ENCODE peak calls at places on chromosomes 4 and X, in five cellular contexts. One of them, this sample, is unnamed.

GRCh38 chr4:55238407-55238806 is 107.6 kb upstream of the SRD5A3 start:
- DNase-seq in CD8-positive, alpha-beta T cell: no peak
- DNase-seq in suprapubic skin: no peak
- DNase-seq in GM13977: no peak
- DNase-seq in neural crest cell: no peak
- DNase-seq in this sample: no peak

GRCh38 chr4:145734051-145734450 is 54.1 kb downstream of the C4orf51 start:
- DNase-seq in CD8-positive, alpha-beta T cell: no peak
- DNase-seq in suprapubic skin: no peak
- DNase-seq in GM13977: no peak
- DNase-seq in neural crest cell: no peak
- DNase-seq in this sample: no peak

GRCh38 chr4:90121961-90122748 is 5.0 kb upstream of the CCSER1 start:
- DNase-seq in CD8-positive, alpha-beta T cell: no peak
- DNase-seq in suprapubic skin: no peak
- DNase-seq in GM13977: no peak
- DNase-seq in neural crest cell: no peak
- DNase-seq in this sample: no peak

GRCh38 chr4:139950568-139950967 is 203.4 kb downstream of the MAML3 start:
- DNase-seq in CD8-positive, alpha-beta T cell: no peak
- DNase-seq in suprapubic skin: no peak
- DNase-seq in GM13977: peak; percentile 48
- DNase-seq in neural crest cell: no peak
- DNase-seq in this sample: no peak

GRCh38 chr4:169745291-169745690 is 12.5 kb downstream of the HPF1 start:
- DNase-seq in CD8-positive, alpha-beta T cell: no peak
- DNase-seq in suprapubic skin: no peak
- DNase-seq in GM13977: no peak
- DNase-seq in neural crest cell: no peak
- DNase-seq in this sample: no peak

GRCh38 chr4:54541426-54542118 is 116.2 kb upstream of the KIT start:
- DNase-seq in CD8-positive, alpha-beta T cell: no peak
- DNase-seq in suprapubic skin: no peak
- DNase-seq in GM13977: no peak
- DNase-seq in neural crest cell: no peak
- DNase-seq in this sample: no peak

GRCh38 chr4:72006576-72006975 is 25.2 kb upstream of the NPFFR2 start:
- DNase-seq in CD8-positive, alpha-beta T cell: no peak
- DNase-seq in suprapubic skin: no peak
- DNase-seq in GM13977: no peak
- DNase-seq in neural crest cell: no peak
- DNase-seq in this sample: no peak

GRCh38 chrX:155535866-155536265 is 76.9 kb downstream of the TMLHE start:
- DNase-seq in CD8-positive, alpha-beta T cell: no peak
- DNase-seq in suprapubic skin: no peak
- DNase-seq in GM13977: no peak
- DNase-seq in neural crest cell: no peak
- DNase-seq in this sample: no peak

GRCh38 chrX:72387247-72387646 is 81.5 kb upstream of the CITED1 start:
- DNase-seq in CD8-positive, alpha-beta T cell: no peak
- DNase-seq in suprapubic skin: no peak
- DNase-seq in GM13977: no peak
- DNase-seq in neural crest cell: no peak
- DNase-seq in this sample: no peak

GRCh38 chrX:11386001-11386523 is 92.8 kb downstream of the AMELX start:
- DNase-seq in CD8-positive, alpha-beta T cell: no peak
- DNase-seq in suprapubic skin: no peak
- DNase-seq in GM13977: no peak
- DNase-seq in neural crest cell: no peak
- DNase-seq in this sample: no peak

GRCh38 chr4:13627606-13628301 is at the start of gene BOD1L1:
- DNase-seq in CD8-positive, alpha-beta T cell: peak; percentile 43
- DNase-seq in suprapubic skin: peak; percentile 89
- DNase-seq in GM13977: peak; percentile 91
- DNase-seq in neural crest cell: peak; percentile 74
- DNase-seq in this sample: peak; percentile 90

GRCh38 chrX:140712413-140713173 is 3.0 kb downstream of the LINC00632 start:
- DNase-seq in CD8-positive, alpha-beta T cell: peak; percentile 1
- DNase-seq in suprapubic skin: peak; percentile 76
- DNase-seq in GM13977: no peak
- DNase-seq in neural crest cell: peak; percentile 54
- DNase-seq in this sample: peak; percentile 73

GRCh38 chrX:131394384-131394783 is 105.3 kb upstream of the IGSF1 start:
- DNase-seq in CD8-positive, alpha-beta T cell: no peak
- DNase-seq in suprapubic skin: no peak
- DNase-seq in GM13977: no peak
- DNase-seq in neural crest cell: no peak
- DNase-seq in this sample: no peak

GRCh38 chrX:3712870-3713224 is 602 bp downstream of the PRKX start:
- DNase-seq in CD8-positive, alpha-beta T cell: no peak
- DNase-seq in suprapubic skin: peak; percentile 68
- DNase-seq in GM13977: no peak
- DNase-seq in neural crest cell: no peak
- DNase-seq in this sample: no peak

GRCh38 chr4:41339812-41340809 is 83.4 kb downstream of the UCHL1 start:
- DNase-seq in CD8-positive, alpha-beta T cell: no peak
- DNase-seq in suprapubic skin: no peak
- DNase-seq in GM13977: no peak
- DNase-seq in neural crest cell: peak; percentile 41
- DNase-seq in this sample: no peak

GRCh38 chr4:127601029-127601428 is 31.7 kb upstream of the INTU start:
- DNase-seq in CD8-positive, alpha-beta T cell: no peak
- DNase-seq in suprapubic skin: no peak
- DNase-seq in GM13977: no peak
- DNase-seq in neural crest cell: no peak
- DNase-seq in this sample: no peak

GRCh38 chrX:68914337-68914989 is 85.6 kb downstream of the EFNB1 start:
- DNase-seq in CD8-positive, alpha-beta T cell: no peak
- DNase-seq in suprapubic skin: no peak
- DNase-seq in GM13977: no peak
- DNase-seq in neural crest cell: no peak
- DNase-seq in this sample: no peak

GRCh38 chr4:55184600-55185523 is 59.5 kb upstream of the KDR start:
- DNase-seq in CD8-positive, alpha-beta T cell: no peak
- DNase-seq in suprapubic skin: no peak
- DNase-seq in GM13977: no peak
- DNase-seq in neural crest cell: no peak
- DNase-seq in this sample: no peak

GRCh38 chr4:72442715-72443114 is 126.3 kb downstream of the ADAMTS3 start:
- DNase-seq in CD8-positive, alpha-beta T cell: no peak
- DNase-seq in suprapubic skin: no peak
- DNase-seq in GM13977: no peak
- DNase-seq in neural crest cell: no peak
- DNase-seq in this sample: no peak

GRCh38 chr4:52914051-52914605 is 52.0 kb downstream of the RASL11B start:
- DNase-seq in CD8-positive, alpha-beta T cell: no peak
- DNase-seq in suprapubic skin: no peak
- DNase-seq in GM13977: no peak
- DNase-seq in neural crest cell: no peak
- DNase-seq in this sample: no peak

GRCh38 chr4:4457803-4458550 is 71.1 kb downstream of the NSG1 start:
- DNase-seq in CD8-positive, alpha-beta T cell: no peak
- DNase-seq in suprapubic skin: no peak
- DNase-seq in GM13977: no peak
- DNase-seq in neural crest cell: no peak
- DNase-seq in this sample: no peak

GRCh38 chrX:7191681-7192110 is 43.7 kb upstream of the PUDP start:
- DNase-seq in CD8-positive, alpha-beta T cell: no peak
- DNase-seq in suprapubic skin: no peak
- DNase-seq in GM13977: no peak
- DNase-seq in neural crest cell: no peak
- DNase-seq in this sample: no peak

GRCh38 chr4:150501019-150501727 is 80.8 kb upstream of the MAB21L2 start:
- DNase-seq in CD8-positive, alpha-beta T cell: no peak
- DNase-seq in suprapubic skin: no peak
- DNase-seq in GM13977: no peak
- DNase-seq in neural crest cell: no peak
- DNase-seq in this sample: no peak

GRCh38 chr4:598925-599324 is 22.8 kb upstream of the TMEM271 start:
- DNase-seq in CD8-positive, alpha-beta T cell: no peak
- DNase-seq in suprapubic skin: no peak
- DNase-seq in GM13977: no peak
- DNase-seq in neural crest cell: no peak
- DNase-seq in this sample: no peak

GRCh38 chr4:164779811-164780216 is 25.9 kb downstream of the SMIM31 start:
- DNase-seq in CD8-positive, alpha-beta T cell: no peak
- DNase-seq in suprapubic skin: no peak
- DNase-seq in GM13977: peak; percentile 58
- DNase-seq in neural crest cell: peak; percentile 47
- DNase-seq in this sample: peak; percentile 49

GRCh38 chrX:109936114-109936513 is 66.8 kb upstream of the TMEM164 start:
- DNase-seq in CD8-positive, alpha-beta T cell: no peak
- DNase-seq in suprapubic skin: no peak
- DNase-seq in GM13977: no peak
- DNase-seq in neural crest cell: no peak
- DNase-seq in this sample: no peak

GRCh38 chrX:40096395-40097091 is 1.2 kb downstream of the BCOR start:
- DNase-seq in CD8-positive, alpha-beta T cell: peak; percentile 33
- DNase-seq in suprapubic skin: no peak
- DNase-seq in GM13977: peak; percentile 65
- DNase-seq in neural crest cell: no peak
- DNase-seq in this sample: peak; percentile 44

GRCh38 chr4:176635372-176636261 is 157.1 kb downstream of the VEGFC start:
- DNase-seq in CD8-positive, alpha-beta T cell: no peak
- DNase-seq in suprapubic skin: no peak
- DNase-seq in GM13977: no peak
- DNase-seq in neural crest cell: no peak
- DNase-seq in this sample: no peak

GRCh38 chr4:113057891-113058290 is 8.4 kb downstream of the ANK2 start:
- DNase-seq in CD8-positive, alpha-beta T cell: no peak
- DNase-seq in suprapubic skin: no peak
- DNase-seq in GM13977: no peak
- DNase-seq in neural crest cell: no peak
- DNase-seq in this sample: no peak

GRCh38 chr4:112982677-112983076 is 66.8 kb upstream of the ANK2 start:
- DNase-seq in CD8-positive, alpha-beta T cell: no peak
- DNase-seq in suprapubic skin: no peak
- DNase-seq in GM13977: no peak
- DNase-seq in neural crest cell: no peak
- DNase-seq in this sample: no peak

GRCh38 chr4:107046261-107046660 is 10.1 kb upstream of the DKK2 start:
- DNase-seq in CD8-positive, alpha-beta T cell: no peak
- DNase-seq in suprapubic skin: no peak
- DNase-seq in GM13977: no peak
- DNase-seq in neural crest cell: no peak
- DNase-seq in this sample: no peak

GRCh38 chr4:107044170-107044569 is 8.1 kb upstream of the DKK2 start:
- DNase-seq in CD8-positive, alpha-beta T cell: no peak
- DNase-seq in suprapubic skin: no peak
- DNase-seq in GM13977: no peak
- DNase-seq in neural crest cell: no peak
- DNase-seq in this sample: no peak
- TF ChIP-seq CTCF in CD8-positive, alpha-beta T cell: no peak
- TF ChIP-seq CTCF in suprapubic skin: no peak
- TF ChIP-seq CTCF in GM13977: no peak
- TF ChIP-seq CTCF in neural crest cell: peak; percentile 49
- TF ChIP-seq CTCF in this sample: peak; percentile 41

DNA sequence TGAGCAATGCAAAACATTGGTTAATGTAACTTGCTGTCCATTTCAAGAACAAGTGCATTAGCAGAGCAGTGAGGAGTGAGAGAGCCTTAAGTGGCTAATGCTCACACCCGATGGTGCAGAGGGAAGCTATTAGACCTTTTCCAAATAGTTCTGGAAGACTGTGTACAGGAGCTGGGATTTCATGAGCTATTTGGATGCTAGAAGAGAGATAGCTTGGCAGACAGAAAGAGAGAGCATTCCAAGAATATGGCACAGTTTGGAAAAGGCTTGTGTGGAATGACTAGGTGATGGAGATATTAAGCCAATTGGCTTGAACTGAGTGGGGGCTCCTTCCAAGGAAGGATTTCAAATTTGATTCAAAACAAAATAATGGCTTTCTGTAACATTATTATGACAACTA is 1097.2 kb upstream of the TENM3 start:
- DNase-seq in CD8-positive, alpha-beta T cell: no peak
- DNase-seq in suprapubic skin: no peak
- DNase-seq in GM13977: no peak
- DNase-seq in neural crest cell: no peak
- DNase-seq in this sample: no peak
- TF ChIP-seq CTCF in CD8-positive, alpha-beta T cell: no peak
- TF ChIP-seq CTCF in suprapubic skin: no peak
- TF ChIP-seq CTCF in GM13977: no peak
- TF ChIP-seq CTCF in neural crest cell: no peak
- TF ChIP-seq CTCF in this sample: no peak

DNA sequence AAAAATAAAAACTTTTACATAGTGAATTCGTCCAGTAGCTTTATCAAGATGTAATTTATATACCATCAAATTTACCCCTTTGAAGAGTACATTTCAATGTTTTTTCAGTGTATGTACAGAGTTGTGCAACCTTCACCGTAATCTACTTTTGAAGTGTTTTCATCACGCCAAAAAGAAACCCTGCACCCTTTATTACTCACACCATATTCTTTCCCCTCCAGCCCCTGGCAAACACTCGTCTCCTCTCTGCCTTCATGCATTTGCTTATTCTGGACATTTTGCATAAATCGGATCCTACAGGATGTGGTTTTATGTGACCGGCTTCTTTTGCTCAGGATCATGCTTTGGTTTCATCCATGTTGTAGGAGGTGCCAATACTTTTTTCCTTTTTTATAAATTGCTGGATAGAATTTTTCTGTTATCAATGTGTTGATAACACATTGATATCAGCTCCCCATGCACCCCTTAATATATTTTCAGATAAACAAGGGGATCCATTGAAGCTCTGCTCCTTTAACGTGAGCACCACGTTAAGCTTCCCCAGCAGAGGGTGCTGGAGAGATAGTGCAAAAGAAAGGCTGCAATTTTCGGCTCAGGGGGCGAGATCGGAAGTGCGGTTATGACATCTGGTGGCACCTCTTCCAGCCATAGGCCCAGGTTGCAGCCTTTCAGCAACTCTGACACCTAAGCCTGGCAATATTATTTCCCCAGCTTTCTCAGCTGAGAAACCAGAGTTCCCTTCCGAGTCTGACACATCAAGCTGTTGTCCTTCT is 100.1 kb upstream of the VCX3B start:
- DNase-seq in CD8-positive, alpha-beta T cell: no peak
- DNase-seq in suprapubic skin: no peak
- DNase-seq in GM13977: peak; percentile 8
- DNase-seq in neural crest cell: peak; percentile 31
- DNase-seq in this sample: peak; percentile 39
- TF ChIP-seq CTCF in CD8-positive, alpha-beta T cell: no peak
- TF ChIP-seq CTCF in suprapubic skin: no peak
- TF ChIP-seq CTCF in GM13977: no peak
- TF ChIP-seq CTCF in neural crest cell: peak; percentile 63
- TF ChIP-seq CTCF in this sample: peak; percentile 16

DNA sequence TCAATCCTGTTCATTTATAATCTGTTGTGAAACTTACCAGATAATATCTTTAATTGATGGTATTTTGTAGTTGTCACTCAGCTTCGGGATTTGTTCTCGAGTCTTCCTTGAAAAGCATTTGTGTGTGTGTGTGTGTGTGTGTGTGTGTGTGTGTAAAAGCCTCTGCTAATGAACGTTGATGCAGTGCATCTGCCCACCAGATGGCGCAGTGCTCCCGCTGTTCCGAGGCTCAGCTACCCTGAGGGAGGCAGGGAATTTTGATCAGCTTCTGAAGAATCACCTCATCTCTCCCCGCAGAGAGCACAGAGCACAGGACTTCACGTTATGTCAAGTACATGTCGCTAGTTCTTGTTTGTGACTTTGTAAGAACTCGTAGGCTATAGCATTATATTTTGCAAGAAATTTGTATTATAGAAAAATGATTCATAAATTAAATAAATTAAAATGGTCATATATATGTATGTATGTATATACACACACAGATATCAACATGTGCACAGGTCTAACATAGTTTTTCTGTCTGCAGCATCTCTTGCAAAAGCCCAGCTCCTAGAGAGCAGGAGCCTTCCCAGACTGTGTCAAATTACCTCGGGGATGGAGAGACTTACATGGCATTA is 316.7 kb upstream of the IGFBP7 start:
- DNase-seq in CD8-positive, alpha-beta T cell: no peak
- DNase-seq in suprapubic skin: no peak
- DNase-seq in GM13977: peak; percentile 44
- DNase-seq in neural crest cell: peak; percentile 75
- DNase-seq in this sample: peak; percentile 85
- TF ChIP-seq CTCF in CD8-positive, alpha-beta T cell: no peak
- TF ChIP-seq CTCF in suprapubic skin: no peak
- TF ChIP-seq CTCF in GM13977: peak; percentile 80
- TF ChIP-seq CTCF in neural crest cell: peak; percentile 78
- TF ChIP-seq CTCF in this sample: peak; percentile 45